ENCODE peak calls at places on chromosomes 1 and 21, in six cellular contexts. Q, G, C, K, R and M are unnamed samples.

GRCh38 chr21:45309069-45309521 is 21.4 kb upstream of the POFUT2 start:
- DNase-seq in R (peak; percentile 78), C (no peak), K (no peak), Q (peak; percentile 71), G (no peak), M (no peak)

GRCh38 chr1:89069955-89070354 is 4.9 kb upstream of the GBP1 start:
- DNase-seq in Q (no peak), C (no peak), G (no peak), K (no peak), R (no peak), M (no peak)

GRCh38 chr1:170590921-170591705 is 59.1 kb downstream of the GORAB start:
- DNase-seq in G (no peak), K (no peak), C (no peak), Q (peak; percentile 11), R (no peak), M (no peak)

GRCh38 chr1:155504207-155504606 is 58.4 kb downstream of the ASH1L start:
- DNase-seq in C (peak; percentile 14), Q (peak; percentile 37), R (peak; percentile 31), K (no peak), G (no peak), M (no peak)

GRCh38 chr21:34835526-34835925 is 166.7 kb downstream of the CLIC6 start:
- DNase-seq in R (no peak), K (no peak), G (peak; percentile 52), C (peak; percentile 88), Q (peak; percentile 57), M (no peak)

GRCh38 chr1:230807029-230807428 is 59.8 kb downstream of the CAPN9 start:
- DNase-seq in R (no peak), Q (no peak), G (no peak), C (no peak), K (no peak), M (no peak)

GRCh38 chr1:66682106-66682505 is 70.2 kb upstream of the DYNLT5 start:
- DNase-seq in G (no peak), R (no peak), K (no peak), Q (no peak), C (no peak), M (no peak)

GRCh38 chr1:109112056-109112651 is 1.8 kb upstream of the ELAPOR1 start:
- DNase-seq in G (no peak), R (peak; percentile 71), Q (peak; percentile 39), K (no peak), C (no peak), M (no peak)

GRCh38 chr1:35555601-35556477 is 1.4 kb downstream of the KIAA0319L start:
- DNase-seq in K (no peak), Q (peak; percentile 98), C (peak; percentile 74), G (peak; percentile 55), R (no peak), M (no peak)

GRCh38 chr1:57369889-57370288 is 54.0 kb downstream of the DAB1 start:
- DNase-seq in Q (no peak), R (no peak), G (no peak), C (no peak), K (no peak), M (no peak)

GRCh38 chr1:1599030-1599916 is 662 bp downstream of the FNDC10 start:
- DNase-seq in R (peak; percentile 74), K (no peak), C (no peak), Q (peak; percentile 67), G (no peak), M (no peak)

GRCh38 chr1:237386362-237387143 is 344.6 kb downstream of the RYR2 start:
- DNase-seq in K (no peak), G (no peak), R (peak; percentile 37), Q (peak; percentile 47), C (peak; percentile 0), M (no peak)

GRCh38 chr21:25977068-25977611 is 193.4 kb downstream of the APP start:
- DNase-seq in Q (no peak), R (no peak), K (no peak), G (no peak), C (no peak), M (no peak)

GRCh38 chr1:32062867-32063230 is 9.9 kb upstream of the TMEM39B start:
- DNase-seq in Q (no peak), R (no peak), C (no peak), G (no peak), K (no peak), M (no peak)